ENCODE peak calls at places on chromosomes 7 and 10, in seven cellular contexts. O is stimulated activated CD4-positive, alpha-beta T cell treated with anti-CD3 and anti-CD28 coated beads, Interleukin-1b, Interleukin-23, amount 100 ng/mL, for 1 hour; E is AG20443; W is SHP77; F is A549; J is M059J; Q is AG04450. V is an unnamed sample.

GRCh38 chr7:127437241-127437640 is 44.7 kb upstream of the ZNF800 start:
- DNase-seq in Q (no peak), O (no peak), F (no peak), E (no peak), W (no peak), J (no peak), V (no peak)

GRCh38 chr7:86765931-86766330 is 122.2 kb downstream of the GRM3 start:
- DNase-seq in Q (no peak), O (no peak), W (no peak), F (no peak), E (no peak), J (no peak), V (no peak)

GRCh38 chr7:47392241-47392759 is 189.6 kb downstream of the TNS3 start:
- DNase-seq in E (peak), O (no peak), F (no peak), J (no peak), W (no peak), Q (peak), V (no peak)

GRCh38 chr10:122845783-122846332 is at the start of gene CUZD1:
- DNase-seq in E (no peak), Q (no peak), O (no peak), J (no peak), F (no peak), W (peak), V (no peak)

GRCh38 chr10:79221110-79222051 is 125.9 kb upstream of the PPIF start:
- DNase-seq in F (no peak), O (no peak), E (peak), J (no peak), Q (peak), W (no peak), V (no peak)

GRCh38 chr7:73727963-73728362 is 8.5 kb upstream of the STX1A start:
- DNase-seq in O (no peak), Q (no peak), F (no peak), E (no peak), W (no peak), J (no peak), V (no peak)

GRCh38 chr10:123331438-123331837 is 177.2 kb downstream of the BUB3 start:
- DNase-seq in W (no peak), J (peak), O (no peak), F (no peak), Q (no peak), E (no peak), V (no peak)

GRCh38 chr10:71623098-71623985 is 96.2 kb downstream of the C10orf105 start:
- DNase-seq in E (peak), J (peak), Q (no peak), F (peak), O (no peak), W (no peak), V (no peak)

GRCh38 chr7:80910228-80910627 is 8.6 kb downstream of the SEMA3C start:
- DNase-seq in F (no peak), Q (no peak), J (no peak), E (no peak), W (no peak), O (no peak), V (no peak)

GRCh38 chr10:97612386-97612785 is 20.9 kb downstream of the MORN4 start:
- DNase-seq in Q (peak), E (peak), F (peak), O (no peak), J (peak), W (peak), V (peak)

GRCh38 chr7:25307624-25308023 is 79.3 kb upstream of the NPVF start:
- DNase-seq in W (no peak), F (no peak), Q (no peak), E (no peak), O (no peak), J (no peak), V (no peak)

GRCh38 chr10:26474062-26474461 is 35.9 kb downstream of the APBB1IP start:
- DNase-seq in O (no peak), J (no peak), Q (no peak), W (no peak), F (no peak), E (peak), V (no peak)

GRCh38 chr7:155395176-155395797 is 62.6 kb upstream of the EN2 start:
- DNase-seq in E (no peak), Q (no peak), W (no peak), J (no peak), F (no peak), O (no peak), V (no peak)

GRCh38 chr10:71264345-71265200 is 52.2 kb downstream of the UNC5B start:
- DNase-seq in F (no peak), E (no peak), O (no peak), J (no peak), W (no peak), Q (no peak), V (no peak)

GRCh38 chr10:98407744-98408241 is 7.2 kb downstream of the PYROXD2 start:
- DNase-seq in F (no peak), W (no peak), O (no peak), Q (no peak), J (no peak), E (no peak), V (no peak)

GRCh38 chr7:36810032-36810431 is 85.7 kb upstream of the AOAH start:
- DNase-seq in F (no peak), W (no peak), O (no peak), E (no peak), Q (no peak), J (no peak), V (no peak)

GRCh38 chr10:58660577-58661255 is 148.0 kb downstream of the BICC1 start:
- DNase-seq in E (peak), J (peak), Q (no peak), W (no peak), F (no peak), O (no peak), V (no peak)

GRCh38 chr7:16688249-16688648 is 42.3 kb downstream of the BZW2 start:
- DNase-seq in J (peak), E (no peak), O (no peak), Q (no peak), W (no peak), F (peak), V (no peak)

GRCh38 chr7:132793474-132793873 is 217.2 kb upstream of the PLXNA4 start:
- DNase-seq in E (no peak), Q (no peak), F (no peak), J (no peak), W (no peak), O (no peak), V (no peak)